ENCODE peak calls at places on chromosomes 12 and 14, in seven cellular contexts. C is activated CD4-positive, CD25-positive, alpha-beta regulatory T cell treated with anti-CD3 and anti-CD28 coated beads, Interleukin-2, amount 50 U/mL, for 72 hours; X is heart right ventricle; Q is activated T-cell treated with anti-CD3 and anti-CD28 coated beads, Interleukin-2, amount 50 U/mL, for 24 hours; R is B cell; K is NCI-H446 treated with DMSO at 0.1 percent for 48 hours; D is frontal cortex. P is an unnamed sample.
A peak's percentile ranks its signal among the peaks of the same experiment; 100 is the strongest.

GRCh38 chr12:40953076-40953475 is 235.0 kb upstream of the PDZRN4 start:
- DNase-seq in D (no peak), Q (no peak), X (no peak), K (no peak), R (no peak), C (no peak), P (peak; percentile 4)

GRCh38 chr12:121226399-121226798 is 16.5 kb downstream of the P2RX4 start:
- DNase-seq in K (no peak), D (no peak), Q (no peak), R (no peak), X (no peak), C (no peak), P (no peak)

GRCh38 chr12:96445743-96446655 is 43.4 kb upstream of the CFAP54 start:
- DNase-seq in C (peak; percentile 36), X (peak; percentile 69), R (peak; percentile 52), Q (no peak), K (no peak), D (no peak), P (peak; percentile 33)

GRCh38 chr12:1922075-1922709 is 3.7 kb upstream of the CACNA2D4 start:
- DNase-seq in D (no peak), C (no peak), Q (peak; percentile 21), R (no peak), K (no peak), X (no peak), P (no peak)

GRCh38 chr14:73776194-73776537 is 62.0 kb upstream of the PNMA1 start:
- DNase-seq in C (no peak), D (no peak), Q (no peak), X (no peak), R (no peak), K (no peak), P (peak; percentile 58)

GRCh38 chr12:75850751-75851462 is 180.7 kb downstream of the PHLDA1 start:
- DNase-seq in X (no peak), D (no peak), R (no peak), K (no peak), Q (no peak), C (no peak), P (peak; percentile 50)

GRCh38 chr12:53224897-53225634 is 6.9 kb downstream of the RARG start:
- DNase-seq in R (no peak), C (no peak), K (no peak), D (no peak), Q (no peak), X (no peak), P (peak; percentile 66)

GRCh38 chr14:89848165-89848564 is 106.4 kb downstream of the EFCAB11 start:
- DNase-seq in X (no peak), C (no peak), D (no peak), Q (no peak), K (no peak), R (no peak), P (peak; percentile 33)

GRCh38 chr12:130633771-130634170 is 82.3 kb downstream of the RIMBP2 start:
- DNase-seq in R (no peak), D (no peak), C (no peak), Q (no peak), X (no peak), K (no peak), P (no peak)

GRCh38 chr12:108670066-108670631 is 36.5 kb upstream of the SELPLG start:
- DNase-seq in Q (no peak), X (no peak), D (no peak), C (no peak), R (no peak), K (no peak), P (no peak)

P was measured in fibroblast of gingiva.